ENCODE peak calls at places on chromosomes 2 and 18, in nine cellular contexts. J is iris pigment epithelial cell; Z is activated naive CD8-positive, alpha-beta T cell treated with anti-CD3 and anti-CD28 coated beads, Interleukin-2, amount 50 U/mL, for 24 hours; G is effector memory CD8-positive, alpha-beta T cell; F is hippocampal formation; N is CD4-positive, CD25-positive, alpha-beta regulatory T cell; C is activated gamma-delta T cell treated with Interleukin-2 at 50 U/mL for 16 hours; Y is activated naive CD4-positive, alpha-beta T cell treated with Interleukin-2 at 50 U/mL for 16 hours; S is PC-9. R is an unnamed sample.

GRCh38 chr2:109253216-109253615 is 124.2 kb downstream of the SH3RF3 start:
- DNase-seq in G (no peak), S (no peak), J (no peak), Z (no peak), C (no peak), Y (no peak), F (no peak), N (no peak), R (no peak)

GRCh38 chr2:96870631-96871255 is 863 bp upstream of the SEMA4C start:
- DNase-seq in Y (peak; percentile 65), F (peak; percentile 68), C (peak; percentile 69), S (no peak), Z (peak; percentile 59), G (peak; percentile 70), J (no peak), N (peak; percentile 70), R (no peak)

GRCh38 chr2:45889053-45889452 is 237.6 kb downstream of the PRKCE start:
- DNase-seq in C (peak; percentile 5), Z (peak; percentile 30), N (peak; percentile 69), S (no peak), F (no peak), J (peak; percentile 15), G (no peak), Y (no peak), R (peak; percentile 24)

GRCh38 chr2:14424478-14425390 is 207.8 kb upstream of the LRATD1 start:
- DNase-seq in N (no peak), J (no peak), C (no peak), Y (no peak), F (no peak), G (no peak), Z (no peak), S (no peak), R (no peak)

GRCh38 chr2:108632748-108633147 is 86.5 kb upstream of the RANBP2 start:
- DNase-seq in J (no peak), C (no peak), S (no peak), Z (no peak), F (no peak), G (no peak), Y (no peak), N (no peak), R (no peak)

GRCh38 chr18:23746851-23747250 is 57.6 kb downstream of the LAMA3 start:
- DNase-seq in N (no peak), G (no peak), Y (no peak), J (no peak), Z (no peak), S (no peak), C (no peak), F (no peak), R (no peak)

GRCh38 chr2:130825231-130825971 is 11.3 kb upstream of the ARHGEF4 start:
- DNase-seq in Y (no peak), S (no peak), Z (no peak), F (peak; percentile 75), J (no peak), G (no peak), N (no peak), C (no peak), R (peak; percentile 54)

GRCh38 chr18:22422909-22423548 is 5.3 kb upstream of the CTAGE1 start:
- DNase-seq in C (no peak), Y (no peak), N (no peak), G (no peak), F (no peak), J (peak; percentile 24), S (no peak), Z (no peak), R (no peak)

GRCh38 chr2:19860022-19860421 is 41.8 kb downstream of the TTC32 start:
- DNase-seq in Z (no peak), G (no peak), N (no peak), S (no peak), F (no peak), J (no peak), C (no peak), Y (no peak), R (no peak)

GRCh38 chr2:43038720-43039099 is 187.7 kb downstream of the ZFP36L2 start:
- DNase-seq in C (no peak), S (no peak), J (no peak), N (no peak), Y (no peak), G (no peak), Z (no peak), F (no peak), R (no peak)

GRCh38 chr2:223735659-223736244 is 101.6 kb downstream of the AP1S3 start:
- DNase-seq in F (no peak), N (no peak), G (no peak), C (no peak), Y (no peak), S (no peak), J (peak; percentile 97), Z (no peak), R (no peak)

GRCh38 chr2:45173513-45173912 is 164.3 kb upstream of the SIX2 start:
- DNase-seq in N (no peak), F (no peak), J (peak; percentile 93), S (peak; percentile 60), Z (no peak), Y (no peak), C (no peak), G (no peak), R (no peak)

GRCh38 chr2:113240915-113241911 is 37.5 kb downstream of the PAX8 start:
- DNase-seq in C (no peak), F (no peak), Z (peak; percentile 70), G (no peak), N (no peak), S (peak; percentile 92), J (peak; percentile 96), Y (peak; percentile 58), R (no peak)

GRCh38 chr2:241764272-241765241 is 12.1 kb upstream of the GAL3ST2 start:
- DNase-seq in C (no peak), N (no peak), J (peak; percentile 9), Y (no peak), G (no peak), Z (no peak), F (no peak), S (no peak), R (peak; percentile 7)

GRCh38 chr18:25080988-25081387 is 271.0 kb downstream of the ZNF521 start:
- DNase-seq in J (no peak), F (no peak), Z (no peak), G (no peak), N (no peak), Y (no peak), C (no peak), S (no peak), R (no peak)

GRCh38 chr2:69594341-69594740 is 49.2 kb downstream of the AAK1 start:
- DNase-seq in Y (no peak), S (no peak), C (no peak), Z (no peak), G (no peak), J (peak; percentile 88), N (no peak), F (no peak), R (no peak)

GRCh38 chr2:116491292-116491691 is 1323.2 kb upstream of the DDX18 start:
- DNase-seq in N (no peak), G (no peak), C (no peak), F (no peak), Z (no peak), S (no peak), J (no peak), Y (no peak), R (no peak)